ENCODE peak calls at places on chromosomes 7 and 10, in five cellular contexts. U is PC-3, K is Panc1, H is amniotic epithelial cell, L is NCI-H345. C is an unnamed sample.

GRCh38 chr10:48523212-48523819 is 81.6 kb downstream of the ARHGAP22 start:
- DNase-seq in U (peak), K (no peak), H (peak), L (no peak), C (no peak)

GRCh38 chr7:37198188-37198905 is 250.3 kb downstream of the ELMO1 start:
- DNase-seq in U (no peak), K (no peak), H (no peak), L (no peak), C (no peak)

GRCh38 chr7:149625947-149626392 is 128.4 kb upstream of the ZNF746 start:
- DNase-seq in U (no peak), K (no peak), H (no peak), L (no peak), C (no peak)

GRCh38 chr10:78148564-78148963 is 114.9 kb downstream of the RPS24 start:
- DNase-seq in U (no peak), K (no peak), H (peak), L (no peak), C (no peak)

GRCh38 chr10:48454302-48455054 is 148.0 kb downstream of the MAPK8 start:
- DNase-seq in U (no peak), K (no peak), H (peak), L (no peak), C (no peak)

GRCh38 chr7:50725774-50726173 is 56.9 kb downstream of the GRB10 start:
- DNase-seq in U (no peak), K (no peak), H (no peak), L (no peak), C (no peak)

GRCh38 chr7:158774916-158775315 is 54.4 kb downstream of the ESYT2 start:
- DNase-seq in U (no peak), K (no peak), H (peak), L (no peak), C (no peak)

GRCh38 chr7:143510854-143511592 is 33.4 kb downstream of the TAS2R41 start:
- DNase-seq in U (no peak), K (no peak), H (no peak), L (no peak), C (no peak)

GRCh38 chr7:151520419-151521229 is 929 bp upstream of the RHEB start:
- DNase-seq in U (peak), K (no peak), H (no peak), L (peak), C (peak)

GRCh38 chr7:76202666-76203030 is 952 bp downstream of the SRRM3 start:
- DNase-seq in U (no peak), K (no peak), H (no peak), L (peak), C (no peak)

GRCh38 chr10:97025613-97026242 is 160.0 kb downstream of the SLIT1 start:
- DNase-seq in U (peak), K (no peak), H (peak), L (no peak), C (peak)

GRCh38 chr10:21413268-21413667 is 112.2 kb downstream of the SKIDA1 start:
- DNase-seq in U (no peak), K (no peak), H (no peak), L (no peak), C (no peak)

GRCh38 chr10:30176182-30176581 is 116.8 kb upstream of the JCAD start:
- DNase-seq in U (no peak), K (no peak), H (peak), L (no peak), C (no peak)

GRCh38 chr7:12477620-12478019 is 74.0 kb upstream of the VWDE start:
- DNase-seq in U (no peak), K (no peak), H (no peak), L (no peak), C (no peak)

GRCh38 chr7:21902240-21902639 is 43.5 kb downstream of the CDCA7L start:
- DNase-seq in U (peak), K (no peak), H (peak), L (no peak), C (no peak)

GRCh38 chr10:94343159-94343558 is 19.6 kb downstream of the NOC3L start:
- DNase-seq in U (no peak), K (no peak), H (peak), L (no peak), C (no peak)

GRCh38 chr10:130885021-130885655 is 426.4 kb downstream of the TCERG1L start:
- DNase-seq in U (no peak), K (no peak), H (no peak), L (no peak), C (no peak)

GRCh38 chr7:41711283-41712064 is 8.6 kb upstream of the INHBA start:
- DNase-seq in U (peak), K (no peak), H (peak), L (no peak), C (no peak)

GRCh38 chr10:63273575-63273974 is 140.4 kb downstream of the NRBF2 start:
- DNase-seq in U (peak), K (no peak), H (no peak), L (no peak), C (no peak)

GRCh38 chr10:33052915-33053810 is 95.1 kb upstream of the ITGB1 start:
- DNase-seq in U (peak), K (no peak), H (no peak), L (no peak), C (no peak)

GRCh38 chr10:52742723-52743122 is 29.9 kb downstream of the MBL2 start:
- DNase-seq in U (no peak), K (no peak), H (no peak), L (no peak), C (no peak)

GRCh38 chr10:14569274-14570060 is 205.2 kb downstream of the FAM107B start:
- DNase-seq in U (no peak), K (no peak), H (no peak), L (no peak), C (no peak)

GRCh38 chr7:3481435-3481834 is 180.4 kb downstream of the SDK1 start:
- DNase-seq in U (no peak), K (no peak), H (no peak), L (no peak), C (no peak)

GRCh38 chr7:30148951-30149459 is 14.2 kb downstream of the MTURN start:
- DNase-seq in U (no peak), K (no peak), H (no peak), L (peak), C (peak)

C was measured in NCI-H510A treated with DMSO at 0.1 percent for 48 hours.